ENCODE peak calls at places on chromosomes 13 and 19, in ten cellular contexts. One of them, this sample, is unnamed.

GRCh38 chr13:114010401-114011101 is 36.7 kb upstream of the C13orf46 start:
- DNase-seq in mesendoderm: no peak
- DNase-seq in activated naive CD8-positive, alpha-beta T cell treated with anti-CD3 and anti-CD28 coated beads, Interleukin-2, amount 50 U/mL, for 24 hours: no peak
- DNase-seq in bronchial epithelial cell: no peak
- DNase-seq in naive thymus-derived CD8-positive, alpha-beta T cell: peak
- DNase-seq in ureter: no peak
- DNase-seq in Ammon's horn: no peak
- DNase-seq in HCEC 1CT: no peak
- DNase-seq in activated naive CD4-positive, alpha-beta T cell treated with anti-CD3 and anti-CD28 coated beads, Interleukin-2, amount 10 ng/mL, durations not matched to agents 7 days and 5 days: peak
- DNase-seq in PC-3: no peak
- DNase-seq in this sample: no peak

GRCh38 chr13:103730407-103730806 is 664.2 kb upstream of the SLC10A2 start:
- DNase-seq in ureter: no peak
- DNase-seq in Ammon's horn: no peak
- DNase-seq in PC-3: no peak
- DNase-seq in bronchial epithelial cell: no peak
- DNase-seq in mesendoderm: no peak
- DNase-seq in activated naive CD4-positive, alpha-beta T cell treated with anti-CD3 and anti-CD28 coated beads, Interleukin-2, amount 10 ng/mL, durations not matched to agents 7 days and 5 days: no peak
- DNase-seq in activated naive CD8-positive, alpha-beta T cell treated with anti-CD3 and anti-CD28 coated beads, Interleukin-2, amount 50 U/mL, for 24 hours: no peak
- DNase-seq in naive thymus-derived CD8-positive, alpha-beta T cell: no peak
- DNase-seq in HCEC 1CT: no peak
- DNase-seq in this sample: no peak

GRCh38 chr19:51691122-51692064 is 1.7 kb upstream of the SPACA6 start:
- DNase-seq in HCEC 1CT: no peak
- DNase-seq in Ammon's horn: peak
- DNase-seq in ureter: peak
- DNase-seq in mesendoderm: peak
- DNase-seq in PC-3: no peak
- DNase-seq in bronchial epithelial cell: no peak
- DNase-seq in naive thymus-derived CD8-positive, alpha-beta T cell: no peak
- DNase-seq in activated naive CD4-positive, alpha-beta T cell treated with anti-CD3 and anti-CD28 coated beads, Interleukin-2, amount 10 ng/mL, durations not matched to agents 7 days and 5 days: no peak
- DNase-seq in activated naive CD8-positive, alpha-beta T cell treated with anti-CD3 and anti-CD28 coated beads, Interleukin-2, amount 50 U/mL, for 24 hours: no peak
- DNase-seq in this sample: no peak

GRCh38 chr19:13099073-13099999 is 3.3 kb downstream of the LYL1 start:
- DNase-seq in activated naive CD8-positive, alpha-beta T cell treated with anti-CD3 and anti-CD28 coated beads, Interleukin-2, amount 50 U/mL, for 24 hours: peak
- DNase-seq in activated naive CD4-positive, alpha-beta T cell treated with anti-CD3 and anti-CD28 coated beads, Interleukin-2, amount 10 ng/mL, durations not matched to agents 7 days and 5 days: peak
- DNase-seq in ureter: no peak
- DNase-seq in PC-3: no peak
- DNase-seq in bronchial epithelial cell: peak
- DNase-seq in HCEC 1CT: no peak
- DNase-seq in Ammon's horn: no peak
- DNase-seq in naive thymus-derived CD8-positive, alpha-beta T cell: peak
- DNase-seq in mesendoderm: peak
- DNase-seq in this sample: no peak

GRCh38 chr13:36919833-36920611 is at the start of gene SMAD9:
- DNase-seq in mesendoderm: peak
- DNase-seq in naive thymus-derived CD8-positive, alpha-beta T cell: no peak
- DNase-seq in PC-3: peak
- DNase-seq in HCEC 1CT: peak
- DNase-seq in activated naive CD4-positive, alpha-beta T cell treated with anti-CD3 and anti-CD28 coated beads, Interleukin-2, amount 10 ng/mL, durations not matched to agents 7 days and 5 days: peak
- DNase-seq in ureter: peak
- DNase-seq in Ammon's horn: peak
- DNase-seq in bronchial epithelial cell: peak
- DNase-seq in activated naive CD8-positive, alpha-beta T cell treated with anti-CD3 and anti-CD28 coated beads, Interleukin-2, amount 50 U/mL, for 24 hours: peak
- DNase-seq in this sample: peak

GRCh38 chr13:43113603-43114002 is 90.2 kb downstream of the DNAJC15 start:
- DNase-seq in mesendoderm: no peak
- DNase-seq in naive thymus-derived CD8-positive, alpha-beta T cell: no peak
- DNase-seq in PC-3: no peak
- DNase-seq in activated naive CD4-positive, alpha-beta T cell treated with anti-CD3 and anti-CD28 coated beads, Interleukin-2, amount 10 ng/mL, durations not matched to agents 7 days and 5 days: no peak
- DNase-seq in activated naive CD8-positive, alpha-beta T cell treated with anti-CD3 and anti-CD28 coated beads, Interleukin-2, amount 50 U/mL, for 24 hours: no peak
- DNase-seq in bronchial epithelial cell: no peak
- DNase-seq in HCEC 1CT: no peak
- DNase-seq in ureter: no peak
- DNase-seq in Ammon's horn: no peak
- DNase-seq in this sample: no peak

GRCh38 chr19:45351401-45351952 is 10.9 kb downstream of the KLC3 start:
- DNase-seq in ureter: no peak
- DNase-seq in PC-3: no peak
- DNase-seq in mesendoderm: no peak
- DNase-seq in naive thymus-derived CD8-positive, alpha-beta T cell: no peak
- DNase-seq in activated naive CD4-positive, alpha-beta T cell treated with anti-CD3 and anti-CD28 coated beads, Interleukin-2, amount 10 ng/mL, durations not matched to agents 7 days and 5 days: no peak
- DNase-seq in activated naive CD8-positive, alpha-beta T cell treated with anti-CD3 and anti-CD28 coated beads, Interleukin-2, amount 50 U/mL, for 24 hours: no peak
- DNase-seq in Ammon's horn: no peak
- DNase-seq in bronchial epithelial cell: no peak
- DNase-seq in HCEC 1CT: no peak
- DNase-seq in this sample: no peak

GRCh38 chr13:64723735-64724134 is 2506.4 kb downstream of the PCDH9 start:
- DNase-seq in activated naive CD4-positive, alpha-beta T cell treated with anti-CD3 and anti-CD28 coated beads, Interleukin-2, amount 10 ng/mL, durations not matched to agents 7 days and 5 days: no peak
- DNase-seq in bronchial epithelial cell: peak
- DNase-seq in activated naive CD8-positive, alpha-beta T cell treated with anti-CD3 and anti-CD28 coated beads, Interleukin-2, amount 50 U/mL, for 24 hours: no peak
- DNase-seq in mesendoderm: peak
- DNase-seq in HCEC 1CT: no peak
- DNase-seq in ureter: no peak
- DNase-seq in PC-3: peak
- DNase-seq in naive thymus-derived CD8-positive, alpha-beta T cell: no peak
- DNase-seq in Ammon's horn: no peak
- DNase-seq in this sample: no peak

GRCh38 chr13:60288569-60288968 is 108.5 kb upstream of the TDRD3 start:
- DNase-seq in activated naive CD8-positive, alpha-beta T cell treated with anti-CD3 and anti-CD28 coated beads, Interleukin-2, amount 50 U/mL, for 24 hours: no peak
- DNase-seq in bronchial epithelial cell: no peak
- DNase-seq in PC-3: no peak
- DNase-seq in Ammon's horn: no peak
- DNase-seq in naive thymus-derived CD8-positive, alpha-beta T cell: no peak
- DNase-seq in activated naive CD4-positive, alpha-beta T cell treated with anti-CD3 and anti-CD28 coated beads, Interleukin-2, amount 10 ng/mL, durations not matched to agents 7 days and 5 days: no peak
- DNase-seq in mesendoderm: no peak
- DNase-seq in HCEC 1CT: no peak
- DNase-seq in ureter: no peak
- DNase-seq in this sample: no peak

GRCh38 chr13:94390881-94391280 is 88.6 kb downstream of the DCT start:
- DNase-seq in activated naive CD4-positive, alpha-beta T cell treated with anti-CD3 and anti-CD28 coated beads, Interleukin-2, amount 10 ng/mL, durations not matched to agents 7 days and 5 days: no peak
- DNase-seq in activated naive CD8-positive, alpha-beta T cell treated with anti-CD3 and anti-CD28 coated beads, Interleukin-2, amount 50 U/mL, for 24 hours: no peak
- DNase-seq in mesendoderm: peak
- DNase-seq in PC-3: no peak
- DNase-seq in naive thymus-derived CD8-positive, alpha-beta T cell: no peak
- DNase-seq in ureter: no peak
- DNase-seq in HCEC 1CT: no peak
- DNase-seq in bronchial epithelial cell: no peak
- DNase-seq in Ammon's horn: no peak
- DNase-seq in this sample: no peak

GRCh38 chr13:48400090-48400694 is 12.7 kb downstream of the LPAR6 start:
- DNase-seq in PC-3: peak
- DNase-seq in activated naive CD4-positive, alpha-beta T cell treated with anti-CD3 and anti-CD28 coated beads, Interleukin-2, amount 10 ng/mL, durations not matched to agents 7 days and 5 days: no peak
- DNase-seq in activated naive CD8-positive, alpha-beta T cell treated with anti-CD3 and anti-CD28 coated beads, Interleukin-2, amount 50 U/mL, for 24 hours: no peak
- DNase-seq in naive thymus-derived CD8-positive, alpha-beta T cell: no peak
- DNase-seq in mesendoderm: no peak
- DNase-seq in bronchial epithelial cell: peak
- DNase-seq in ureter: no peak
- DNase-seq in Ammon's horn: no peak
- DNase-seq in HCEC 1CT: peak
- DNase-seq in this sample: no peak

GRCh38 chr19:5141926-5142724 is 173.2 kb downstream of the KDM4B start:
- DNase-seq in activated naive CD8-positive, alpha-beta T cell treated with anti-CD3 and anti-CD28 coated beads, Interleukin-2, amount 50 U/mL, for 24 hours: no peak
- DNase-seq in activated naive CD4-positive, alpha-beta T cell treated with anti-CD3 and anti-CD28 coated beads, Interleukin-2, amount 10 ng/mL, durations not matched to agents 7 days and 5 days: no peak
- DNase-seq in ureter: no peak
- DNase-seq in HCEC 1CT: no peak
- DNase-seq in PC-3: no peak
- DNase-seq in mesendoderm: no peak
- DNase-seq in Ammon's horn: no peak
- DNase-seq in bronchial epithelial cell: no peak
- DNase-seq in naive thymus-derived CD8-positive, alpha-beta T cell: no peak
- DNase-seq in this sample: no peak

GRCh38 chr13:51923983-51924539 is 62.3 kb downstream of the CCDC70 start:
- DNase-seq in HCEC 1CT: no peak
- DNase-seq in activated naive CD8-positive, alpha-beta T cell treated with anti-CD3 and anti-CD28 coated beads, Interleukin-2, amount 50 U/mL, for 24 hours: no peak
- DNase-seq in ureter: peak
- DNase-seq in mesendoderm: peak
- DNase-seq in activated naive CD4-positive, alpha-beta T cell treated with anti-CD3 and anti-CD28 coated beads, Interleukin-2, amount 10 ng/mL, durations not matched to agents 7 days and 5 days: no peak
- DNase-seq in PC-3: peak
- DNase-seq in Ammon's horn: no peak
- DNase-seq in bronchial epithelial cell: no peak
- DNase-seq in naive thymus-derived CD8-positive, alpha-beta T cell: no peak
- DNase-seq in this sample: no peak

GRCh38 chr13:114319441-114319871 is 5.2 kb downstream of the CHAMP1 start:
- DNase-seq in mesendoderm: no peak
- DNase-seq in PC-3: peak
- DNase-seq in Ammon's horn: no peak
- DNase-seq in HCEC 1CT: peak
- DNase-seq in ureter: no peak
- DNase-seq in naive thymus-derived CD8-positive, alpha-beta T cell: no peak
- DNase-seq in activated naive CD8-positive, alpha-beta T cell treated with anti-CD3 and anti-CD28 coated beads, Interleukin-2, amount 50 U/mL, for 24 hours: no peak
- DNase-seq in bronchial epithelial cell: no peak
- DNase-seq in activated naive CD4-positive, alpha-beta T cell treated with anti-CD3 and anti-CD28 coated beads, Interleukin-2, amount 10 ng/mL, durations not matched to agents 7 days and 5 days: no peak
- DNase-seq in this sample: no peak

GRCh38 chr19:531753-532571 is at the start of gene CDC34:
- DNase-seq in activated naive CD4-positive, alpha-beta T cell treated with anti-CD3 and anti-CD28 coated beads, Interleukin-2, amount 10 ng/mL, durations not matched to agents 7 days and 5 days: no peak
- DNase-seq in HCEC 1CT: no peak
- DNase-seq in mesendoderm: no peak
- DNase-seq in activated naive CD8-positive, alpha-beta T cell treated with anti-CD3 and anti-CD28 coated beads, Interleukin-2, amount 50 U/mL, for 24 hours: no peak
- DNase-seq in Ammon's horn: no peak
- DNase-seq in PC-3: no peak
- DNase-seq in naive thymus-derived CD8-positive, alpha-beta T cell: no peak
- DNase-seq in bronchial epithelial cell: no peak
- DNase-seq in ureter: no peak
- DNase-seq in this sample: no peak

GRCh38 chr13:42333613-42334328 is 61.8 kb downstream of the AKAP11 start:
- DNase-seq in bronchial epithelial cell: peak
- DNase-seq in PC-3: peak
- DNase-seq in activated naive CD8-positive, alpha-beta T cell treated with anti-CD3 and anti-CD28 coated beads, Interleukin-2, amount 50 U/mL, for 24 hours: no peak
- DNase-seq in Ammon's horn: peak
- DNase-seq in activated naive CD4-positive, alpha-beta T cell treated with anti-CD3 and anti-CD28 coated beads, Interleukin-2, amount 10 ng/mL, durations not matched to agents 7 days and 5 days: no peak
- DNase-seq in ureter: no peak
- DNase-seq in naive thymus-derived CD8-positive, alpha-beta T cell: no peak
- DNase-seq in mesendoderm: peak
- DNase-seq in HCEC 1CT: peak
- DNase-seq in this sample: peak

GRCh38 chr19:34786236-34786635 is 13.2 kb upstream of the ZNF599 start:
- DNase-seq in HCEC 1CT: no peak
- DNase-seq in Ammon's horn: no peak
- DNase-seq in mesendoderm: no peak
- DNase-seq in bronchial epithelial cell: no peak
- DNase-seq in activated naive CD4-positive, alpha-beta T cell treated with anti-CD3 and anti-CD28 coated beads, Interleukin-2, amount 10 ng/mL, durations not matched to agents 7 days and 5 days: no peak
- DNase-seq in activated naive CD8-positive, alpha-beta T cell treated with anti-CD3 and anti-CD28 coated beads, Interleukin-2, amount 50 U/mL, for 24 hours: no peak
- DNase-seq in ureter: no peak
- DNase-seq in PC-3: no peak
- DNase-seq in naive thymus-derived CD8-positive, alpha-beta T cell: no peak
- DNase-seq in this sample: no peak

GRCh38 chr19:7069904-7070226 is 362 bp downstream of the ZNF557 start:
- DNase-seq in mesendoderm: no peak
- DNase-seq in ureter: no peak
- DNase-seq in bronchial epithelial cell: no peak
- DNase-seq in activated naive CD8-positive, alpha-beta T cell treated with anti-CD3 and anti-CD28 coated beads, Interleukin-2, amount 50 U/mL, for 24 hours: no peak
- DNase-seq in activated naive CD4-positive, alpha-beta T cell treated with anti-CD3 and anti-CD28 coated beads, Interleukin-2, amount 10 ng/mL, durations not matched to agents 7 days and 5 days: no peak
- DNase-seq in PC-3: no peak
- DNase-seq in naive thymus-derived CD8-positive, alpha-beta T cell: no peak
- DNase-seq in Ammon's horn: peak
- DNase-seq in HCEC 1CT: peak
- DNase-seq in this sample: no peak

GRCh38 chr13:46596501-46596900 is 43.5 kb downstream of the LRCH1 start:
- DNase-seq in Ammon's horn: no peak
- DNase-seq in naive thymus-derived CD8-positive, alpha-beta T cell: no peak
- DNase-seq in activated naive CD4-positive, alpha-beta T cell treated with anti-CD3 and anti-CD28 coated beads, Interleukin-2, amount 10 ng/mL, durations not matched to agents 7 days and 5 days: no peak
- DNase-seq in ureter: no peak
- DNase-seq in mesendoderm: no peak
- DNase-seq in PC-3: no peak
- DNase-seq in activated naive CD8-positive, alpha-beta T cell treated with anti-CD3 and anti-CD28 coated beads, Interleukin-2, amount 50 U/mL, for 24 hours: no peak
- DNase-seq in HCEC 1CT: no peak
- DNase-seq in bronchial epithelial cell: no peak
- DNase-seq in this sample: no peak

GRCh38 chr19:49801966-49802661 is 11.0 kb downstream of the FUZ start:
- DNase-seq in ureter: peak
- DNase-seq in activated naive CD4-positive, alpha-beta T cell treated with anti-CD3 and anti-CD28 coated beads, Interleukin-2, amount 10 ng/mL, durations not matched to agents 7 days and 5 days: no peak
- DNase-seq in Ammon's horn: peak
- DNase-seq in PC-3: no peak
- DNase-seq in activated naive CD8-positive, alpha-beta T cell treated with anti-CD3 and anti-CD28 coated beads, Interleukin-2, amount 50 U/mL, for 24 hours: no peak
- DNase-seq in HCEC 1CT: peak
- DNase-seq in naive thymus-derived CD8-positive, alpha-beta T cell: no peak
- DNase-seq in mesendoderm: peak
- DNase-seq in bronchial epithelial cell: no peak
- DNase-seq in this sample: peak

GRCh38 chr13:112998506-112999280 is 29.7 kb downstream of the MCF2L start:
- DNase-seq in ureter: no peak
- DNase-seq in mesendoderm: no peak
- DNase-seq in activated naive CD8-positive, alpha-beta T cell treated with anti-CD3 and anti-CD28 coated beads, Interleukin-2, amount 50 U/mL, for 24 hours: no peak
- DNase-seq in naive thymus-derived CD8-positive, alpha-beta T cell: no peak
- DNase-seq in PC-3: no peak
- DNase-seq in HCEC 1CT: no peak
- DNase-seq in activated naive CD4-positive, alpha-beta T cell treated with anti-CD3 and anti-CD28 coated beads, Interleukin-2, amount 10 ng/mL, durations not matched to agents 7 days and 5 days: no peak
- DNase-seq in Ammon's horn: no peak
- DNase-seq in bronchial epithelial cell: no peak
- DNase-seq in this sample: no peak

GRCh38 chr13:97000295-97000925 is 6.1 kb upstream of the OXGR1 start:
- DNase-seq in activated naive CD4-positive, alpha-beta T cell treated with anti-CD3 and anti-CD28 coated beads, Interleukin-2, amount 10 ng/mL, durations not matched to agents 7 days and 5 days: no peak
- DNase-seq in activated naive CD8-positive, alpha-beta T cell treated with anti-CD3 and anti-CD28 coated beads, Interleukin-2, amount 50 U/mL, for 24 hours: no peak
- DNase-seq in naive thymus-derived CD8-positive, alpha-beta T cell: no peak
- DNase-seq in mesendoderm: no peak
- DNase-seq in PC-3: no peak
- DNase-seq in Ammon's horn: no peak
- DNase-seq in HCEC 1CT: peak
- DNase-seq in ureter: no peak
- DNase-seq in bronchial epithelial cell: no peak
- DNase-seq in this sample: no peak

GRCh38 chr19:5621311-5621944 is 1.1 kb downstream of the SAFB2 start:
- DNase-seq in ureter: peak
- DNase-seq in activated naive CD4-positive, alpha-beta T cell treated with anti-CD3 and anti-CD28 coated beads, Interleukin-2, amount 10 ng/mL, durations not matched to agents 7 days and 5 days: no peak
- DNase-seq in Ammon's horn: peak
- DNase-seq in mesendoderm: no peak
- DNase-seq in bronchial epithelial cell: no peak
- DNase-seq in naive thymus-derived CD8-positive, alpha-beta T cell: no peak
- DNase-seq in PC-3: no peak
- DNase-seq in HCEC 1CT: no peak
- DNase-seq in activated naive CD8-positive, alpha-beta T cell treated with anti-CD3 and anti-CD28 coated beads, Interleukin-2, amount 50 U/mL, for 24 hours: no peak
- DNase-seq in this sample: no peak

This sample was measured in NCI-H2171 treated with DMSO at 0.1 percent for 48 hours.